ENCODE peak calls at places on chromosomes 16 and 17, in ten cellular contexts. H is stomach, G is Calu3, X is IMR-90, S is epithelial cell of esophagus, P is activated B cell treated with CpG ODN at 0.5 μM for 24 hours, Q is AG10803, K is chondrocyte, N is A549, U is MCF 10A. W is an unnamed sample.

GRCh38 chr17:7330099-7331015 is 1.2 kb upstream of the NEURL4 start:
- DNase-seq in H (peak; percentile 73), G (peak; percentile 71), X (peak; percentile 70), S (peak; percentile 85), P (peak; percentile 75), Q (peak; percentile 67), K (no peak), N (peak; percentile 90), U (peak; percentile 81), W (peak; percentile 87)

GRCh38 chr16:73951541-73951940 is 345.1 kb upstream of the PSMD7 start:
- DNase-seq in H (no peak), G (peak; percentile 7), X (peak; percentile 17), S (no peak), P (no peak), Q (peak; percentile 42), K (no peak), N (no peak), U (no peak), W (no peak)

GRCh38 chr17:14470417-14470816 is 169.5 kb downstream of the HS3ST3B1 start:
- DNase-seq in H (no peak), G (no peak), X (no peak), S (no peak), P (no peak), Q (no peak), K (no peak), N (no peak), U (no peak), W (no peak)

GRCh38 chr17:82775033-82775823 is 23.4 kb downstream of the TBCD start:
- DNase-seq in H (peak; percentile 83), G (peak; percentile 47), X (no peak), S (peak; percentile 70), P (peak; percentile 42), Q (peak; percentile 38), K (no peak), N (peak; percentile 69), U (peak; percentile 50), W (peak; percentile 84)

GRCh38 chr16:84471966-84472365 is 32.5 kb downstream of the MEAK7 start:
- DNase-seq in H (peak; percentile 11), G (no peak), X (no peak), S (no peak), P (no peak), Q (no peak), K (peak; percentile 56), N (no peak), U (no peak), W (no peak)

GRCh38 chr17:49496183-49496865 is 1.2 kb downstream of the NGFR start:
- DNase-seq in H (peak; percentile 83), G (peak; percentile 88), X (peak; percentile 28), S (peak; percentile 69), P (peak; percentile 86), Q (peak; percentile 34), K (no peak), N (peak; percentile 72), U (peak; percentile 53), W (peak; percentile 94)

GRCh38 chr17:81685108-81685507 is 1.3 kb downstream of the HGS start:
- DNase-seq in H (no peak), G (no peak), X (peak; percentile 87), S (peak; percentile 92), P (no peak), Q (peak; percentile 58), K (no peak), N (no peak), U (peak; percentile 65), W (no peak)

GRCh38 chr17:5355416-5356129 is 63.9 kb downstream of the NUP88 start:
- DNase-seq in H (no peak), G (no peak), X (no peak), S (peak; percentile 45), P (no peak), Q (peak; percentile 70), K (no peak), N (no peak), U (no peak), W (no peak)

DNA sequence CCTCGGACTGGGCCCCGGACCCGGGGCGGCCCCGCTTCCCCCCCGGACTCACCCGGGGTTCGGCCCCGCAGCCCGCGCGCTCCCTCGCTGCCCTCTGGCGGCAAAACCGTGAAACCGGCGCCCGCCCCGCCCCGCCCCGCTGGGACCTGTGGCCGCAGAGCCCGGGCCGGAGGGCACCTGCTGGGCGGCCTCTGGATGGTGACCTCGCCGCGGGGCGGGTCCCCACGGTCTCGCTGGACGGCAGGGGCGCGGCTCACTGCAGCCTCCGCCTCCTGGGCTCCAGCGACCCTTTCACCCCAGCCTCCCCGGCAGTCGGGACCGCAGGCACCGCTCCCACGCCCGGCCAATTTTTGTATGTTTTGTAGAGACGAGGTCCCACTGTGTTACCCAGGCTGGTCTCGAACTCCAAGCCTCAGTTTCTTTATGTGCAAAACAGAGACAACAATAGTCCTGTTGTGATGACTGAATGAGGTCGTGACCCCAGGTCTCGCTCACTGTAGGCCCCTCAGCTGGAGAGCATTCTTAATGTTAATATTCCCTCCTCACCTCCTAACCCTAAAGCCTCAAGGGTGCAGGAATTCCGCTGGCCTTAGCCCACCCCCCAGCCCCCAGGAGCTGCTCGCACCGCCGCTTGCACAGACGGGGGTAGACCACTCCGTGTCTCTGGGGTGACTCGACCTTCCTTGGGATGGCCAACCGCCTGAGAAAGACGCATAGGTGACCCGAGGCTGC is 33.7 kb upstream of the RPH3AL start:
- DNase-seq in H (peak; percentile 87), G (peak; percentile 74), X (no peak), S (peak; percentile 38), P (peak; percentile 74), Q (peak; percentile 26), K (no peak), N (peak; percentile 76), U (peak; percentile 49), W (peak; percentile 96)
- TF ChIP-seq CTCF in H (no peak), G (peak; percentile 39), X (peak; percentile 65), S (peak; percentile 28), P (no peak), Q (peak; percentile 28), K (peak; percentile 81), N (peak; percentile 93), U (peak; percentile 70), W (peak; percentile 84)

GRCh38 chr16:31698901-31699300 is 171.2 kb downstream of the AHSP start:
- DNase-seq in H (no peak), G (no peak), X (no peak), S (no peak), P (no peak), Q (no peak), K (no peak), N (no peak), U (no peak), W (no peak)

GRCh38 chr16:31701734-31702133 is 171.9 kb upstream of the ZNF267 start:
- DNase-seq in H (no peak), G (no peak), X (no peak), S (peak; percentile 17), P (no peak), Q (no peak), K (no peak), N (no peak), U (no peak), W (no peak)

GRCh38 chr16:31699601-31700000 is 171.9 kb downstream of the AHSP start:
- DNase-seq in H (no peak), G (no peak), X (no peak), S (no peak), P (no peak), Q (no peak), K (no peak), N (no peak), U (no peak), W (no peak)

GRCh38 chr16:31700200-31700529 is 172.5 kb downstream of the AHSP start:
- DNase-seq in H (no peak), G (no peak), X (no peak), S (no peak), P (no peak), Q (no peak), K (no peak), N (no peak), U (no peak), W (peak; percentile 89)

DNA sequence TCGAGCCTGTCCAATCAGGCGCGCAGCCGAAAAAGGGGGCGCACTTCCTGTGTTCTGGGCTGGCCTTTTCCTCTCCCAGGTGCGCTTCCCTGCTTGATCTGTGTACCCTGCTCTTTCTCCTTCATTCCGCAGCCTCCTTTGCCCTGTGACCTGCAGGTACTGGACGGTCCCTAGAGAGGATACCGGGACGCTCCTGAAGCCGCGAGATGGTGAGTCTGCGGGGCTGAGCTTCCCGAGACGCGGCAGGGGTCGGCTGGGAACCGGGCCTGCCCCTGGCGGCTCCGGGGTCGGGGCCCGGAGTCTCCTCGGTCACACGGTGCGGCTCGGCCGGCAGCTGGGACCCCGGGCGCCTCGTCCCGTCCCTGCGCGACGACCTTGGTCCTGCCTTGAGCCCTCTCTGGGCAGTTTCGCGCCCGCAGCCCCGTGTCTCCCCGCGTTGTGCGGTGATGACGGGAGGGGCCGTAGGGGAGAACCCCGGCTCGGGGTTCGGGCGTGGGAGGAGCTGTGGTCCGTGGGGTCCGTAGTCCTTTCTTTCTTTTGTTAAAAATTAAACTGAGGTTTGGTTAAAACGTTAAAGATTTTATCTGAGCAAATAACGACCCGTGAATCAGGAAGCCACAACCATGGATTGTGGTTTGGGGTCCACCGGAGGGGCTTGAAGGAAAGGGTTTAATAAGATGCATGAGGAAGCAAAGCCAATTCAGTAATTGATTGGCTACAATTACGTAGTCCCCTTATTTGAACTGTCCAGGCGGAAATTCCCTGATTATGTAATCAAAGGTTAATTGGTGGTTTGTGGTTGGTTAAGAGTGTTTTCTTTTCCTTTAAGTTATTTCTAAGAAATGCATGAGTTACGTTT is 172.8 kb upstream of the ZNF267 start:
- DNase-seq in H (peak; percentile 92), G (peak; percentile 93), X (peak; percentile 49), S (peak; percentile 92), P (peak; percentile 73), Q (peak; percentile 31), K (no peak), N (peak; percentile 79), U (peak; percentile 89), W (peak; percentile 66)
- TF ChIP-seq CTCF in H (no peak), G (no peak), X (peak; percentile 12), S (no peak), P (no peak), Q (peak; percentile 26), K (peak; percentile 59), N (no peak), U (no peak), W (no peak)

GRCh38 chr16:86523166-86523740 is 12.9 kb downstream of the FOXF1 start:
- DNase-seq in H (no peak), G (no peak), X (no peak), S (no peak), P (no peak), Q (no peak), K (no peak), N (no peak), U (no peak), W (no peak)

GRCh38 chr16:86519649-86520316 is 9.5 kb downstream of the FOXF1 start:
- DNase-seq in H (peak; percentile 59), G (peak; percentile 75), X (peak; percentile 77), S (peak; percentile 59), P (peak; percentile 43), Q (peak; percentile 32), K (no peak), N (peak; percentile 53), U (peak; percentile 50), W (peak; percentile 84)

GRCh38 chr16:86522639-86523038 is 12.3 kb downstream of the FOXF1 start:
- DNase-seq in H (no peak), G (no peak), X (no peak), S (no peak), P (no peak), Q (no peak), K (peak; percentile 79), N (no peak), U (no peak), W (no peak)

GRCh38 chr16:86520317-86521210 is 10.2 kb downstream of the FOXF1 start:
- DNase-seq in H (no peak), G (no peak), X (peak; percentile 33), S (no peak), P (no peak), Q (no peak), K (no peak), N (no peak), U (no peak), W (no peak)

GRCh38 chr16:86521236-86522197 is 11.2 kb downstream of the FOXF1 start:
- DNase-seq in H (no peak), G (no peak), X (no peak), S (no peak), P (no peak), Q (no peak), K (peak; percentile 51), N (no peak), U (no peak), W (no peak)
- TF ChIP-seq CTCF in H (no peak), G (no peak), X (no peak), S (no peak), P (no peak), Q (no peak), K (no peak), N (no peak), U (no peak), W (no peak)

DNA sequence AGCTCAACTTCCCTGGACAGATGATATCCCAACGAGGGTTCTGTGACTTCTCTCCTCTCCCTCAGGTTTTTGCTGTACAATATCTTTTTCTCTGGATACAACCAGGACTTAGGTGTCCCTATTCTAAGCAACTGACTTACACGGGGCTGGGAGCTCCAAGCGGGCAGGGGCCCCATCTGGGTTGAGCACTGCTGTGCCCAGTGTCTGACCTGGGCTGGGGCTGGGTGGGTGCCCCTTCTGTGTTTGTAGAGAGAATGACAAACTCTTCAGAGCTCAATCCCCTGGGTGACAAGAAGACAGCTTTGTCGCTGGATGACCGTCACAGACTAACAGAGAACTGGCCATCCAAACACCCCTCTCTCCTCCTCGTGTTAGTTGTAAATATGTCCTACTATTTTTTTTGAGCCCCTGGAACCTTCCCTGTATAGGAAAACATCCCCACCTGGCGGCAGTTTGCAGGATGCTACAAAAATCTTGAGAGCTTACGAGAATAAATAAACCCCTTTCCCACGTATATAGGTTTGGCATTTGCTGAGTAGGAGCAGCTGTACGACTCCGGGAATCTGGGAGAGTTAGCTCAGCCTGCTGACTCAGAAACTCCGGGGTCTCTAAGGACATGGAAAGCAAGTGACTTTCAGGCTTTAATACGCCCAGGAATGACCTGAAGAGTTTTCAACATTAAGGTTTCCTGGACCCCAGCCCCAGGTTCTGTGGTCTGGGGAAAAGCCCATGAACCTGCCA is 23.7 kb upstream of the RCVRN start:
- DNase-seq in H (no peak), G (peak; percentile 47), X (peak; percentile 96), S (peak; percentile 34), P (no peak), Q (peak; percentile 76), K (no peak), N (peak; percentile 90), U (peak; percentile 76), W (no peak)
- TF ChIP-seq CTCF in H (no peak), G (no peak), X (peak; percentile 92), S (peak; percentile 31), P (no peak), Q (peak; percentile 65), K (peak; percentile 86), N (peak; percentile 97), U (no peak), W (no peak)